ENCODE peak calls at places on chromosomes 4 and X, in eight cellular contexts. One of them, this sample, is unnamed.

GRCh38 chr4:71259911-71260331 is 78.9 kb upstream of the SLC4A4 start:
- DNase-seq in COLO829: no peak
- DNase-seq in epithelial cell of proximal tubule: no peak
- DNase-seq in AG08396: no peak
- DNase-seq in mucosa of descending colon: no peak
- DNase-seq in CD8-positive, alpha-beta T cell: no peak
- DNase-seq in heart left ventricle: peak
- DNase-seq in foreskin fibroblast: no peak
- DNase-seq in this sample: peak

GRCh38 chr4:60314367-60314766 is 885.8 kb upstream of the ADGRL3 start:
- DNase-seq in mucosa of descending colon: no peak
- DNase-seq in heart left ventricle: no peak
- DNase-seq in CD8-positive, alpha-beta T cell: no peak
- DNase-seq in COLO829: no peak
- DNase-seq in AG08396: no peak
- DNase-seq in epithelial cell of proximal tubule: no peak
- DNase-seq in foreskin fibroblast: peak
- DNase-seq in this sample: no peak

GRCh38 chr4:56506110-56506705 is 617 bp downstream of the ARL9 start:
- DNase-seq in foreskin fibroblast: peak
- DNase-seq in epithelial cell of proximal tubule: no peak
- DNase-seq in COLO829: no peak
- DNase-seq in CD8-positive, alpha-beta T cell: no peak
- DNase-seq in mucosa of descending colon: no peak
- DNase-seq in heart left ventricle: no peak
- DNase-seq in AG08396: peak
- DNase-seq in this sample: no peak

GRCh38 chr4:33060873-33061542 is 2340.8 kb downstream of the PCDH7 start:
- DNase-seq in foreskin fibroblast: peak
- DNase-seq in COLO829: no peak
- DNase-seq in epithelial cell of proximal tubule: no peak
- DNase-seq in heart left ventricle: no peak
- DNase-seq in mucosa of descending colon: no peak
- DNase-seq in AG08396: no peak
- DNase-seq in CD8-positive, alpha-beta T cell: no peak
- DNase-seq in this sample: peak

GRCh38 chrX:10233173-10233572 is 76.4 kb downstream of the CLCN4 start:
- DNase-seq in heart left ventricle: no peak
- DNase-seq in epithelial cell of proximal tubule: no peak
- DNase-seq in AG08396: no peak
- DNase-seq in COLO829: no peak
- DNase-seq in CD8-positive, alpha-beta T cell: no peak
- DNase-seq in foreskin fibroblast: peak
- DNase-seq in mucosa of descending colon: no peak
- DNase-seq in this sample: no peak

GRCh38 chr4:60531790-60532189 is 668.3 kb upstream of the ADGRL3 start:
- DNase-seq in heart left ventricle: no peak
- DNase-seq in COLO829: peak
- DNase-seq in epithelial cell of proximal tubule: no peak
- DNase-seq in AG08396: no peak
- DNase-seq in CD8-positive, alpha-beta T cell: no peak
- DNase-seq in foreskin fibroblast: no peak
- DNase-seq in mucosa of descending colon: no peak
- DNase-seq in this sample: no peak

GRCh38 chr4:78386679-78387078 is 164.9 kb upstream of the ANXA3 start:
- DNase-seq in foreskin fibroblast: no peak
- DNase-seq in CD8-positive, alpha-beta T cell: no peak
- DNase-seq in epithelial cell of proximal tubule: no peak
- DNase-seq in AG08396: no peak
- DNase-seq in COLO829: no peak
- DNase-seq in heart left ventricle: no peak
- DNase-seq in mucosa of descending colon: no peak
- DNase-seq in this sample: no peak

GRCh38 chr4:17898553-17898952 is 87.8 kb downstream of the NCAPG start:
- DNase-seq in AG08396: no peak
- DNase-seq in epithelial cell of proximal tubule: no peak
- DNase-seq in CD8-positive, alpha-beta T cell: no peak
- DNase-seq in heart left ventricle: no peak
- DNase-seq in COLO829: no peak
- DNase-seq in mucosa of descending colon: no peak
- DNase-seq in foreskin fibroblast: no peak
- DNase-seq in this sample: no peak

GRCh38 chr4:110808371-110808878 is 185.5 kb upstream of the PITX2 start:
- DNase-seq in mucosa of descending colon: no peak
- DNase-seq in heart left ventricle: no peak
- DNase-seq in foreskin fibroblast: peak
- DNase-seq in AG08396: no peak
- DNase-seq in epithelial cell of proximal tubule: peak
- DNase-seq in CD8-positive, alpha-beta T cell: no peak
- DNase-seq in COLO829: no peak
- DNase-seq in this sample: peak

GRCh38 chr4:123421942-123422781 is 25.6 kb downstream of the SPRY1 start:
- DNase-seq in AG08396: no peak
- DNase-seq in mucosa of descending colon: no peak
- DNase-seq in epithelial cell of proximal tubule: no peak
- DNase-seq in COLO829: no peak
- DNase-seq in foreskin fibroblast: no peak
- DNase-seq in CD8-positive, alpha-beta T cell: no peak
- DNase-seq in heart left ventricle: no peak
- DNase-seq in this sample: no peak

GRCh38 chrX:103831803-103832544 is at the start of gene RAB9B:
- DNase-seq in mucosa of descending colon: peak
- DNase-seq in epithelial cell of proximal tubule: no peak
- DNase-seq in foreskin fibroblast: peak
- DNase-seq in heart left ventricle: peak
- DNase-seq in COLO829: peak
- DNase-seq in CD8-positive, alpha-beta T cell: peak
- DNase-seq in AG08396: peak
- DNase-seq in this sample: no peak

GRCh38 chr4:187789078-187789477 is 206.5 kb upstream of the ZFP42 start:
- DNase-seq in mucosa of descending colon: peak
- DNase-seq in CD8-positive, alpha-beta T cell: no peak
- DNase-seq in heart left ventricle: no peak
- DNase-seq in AG08396: no peak
- DNase-seq in COLO829: no peak
- DNase-seq in epithelial cell of proximal tubule: no peak
- DNase-seq in foreskin fibroblast: no peak
- DNase-seq in this sample: no peak

GRCh38 chrX:3271485-3272186 is 74.8 kb downstream of the MXRA5 start:
- DNase-seq in COLO829: peak
- DNase-seq in epithelial cell of proximal tubule: no peak
- DNase-seq in foreskin fibroblast: peak
- DNase-seq in CD8-positive, alpha-beta T cell: no peak
- DNase-seq in AG08396: peak
- DNase-seq in mucosa of descending colon: no peak
- DNase-seq in heart left ventricle: no peak
- DNase-seq in this sample: peak

GRCh38 chr4:81470456-81471327 is 1.0 kb downstream of the RASGEF1B start:
- DNase-seq in AG08396: peak
- DNase-seq in mucosa of descending colon: peak
- DNase-seq in epithelial cell of proximal tubule: peak
- DNase-seq in heart left ventricle: peak
- DNase-seq in foreskin fibroblast: peak
- DNase-seq in COLO829: no peak
- DNase-seq in CD8-positive, alpha-beta T cell: peak
- DNase-seq in this sample: peak

GRCh38 chr4:17447056-17447455 is 64.8 kb downstream of the QDPR start:
- DNase-seq in COLO829: no peak
- DNase-seq in CD8-positive, alpha-beta T cell: no peak
- DNase-seq in epithelial cell of proximal tubule: peak
- DNase-seq in mucosa of descending colon: no peak
- DNase-seq in AG08396: no peak
- DNase-seq in foreskin fibroblast: peak
- DNase-seq in heart left ventricle: no peak
- DNase-seq in this sample: peak

GRCh38 chr4:153585021-153585420 is 99.1 kb upstream of the TLR2 start:
- DNase-seq in epithelial cell of proximal tubule: no peak
- DNase-seq in AG08396: no peak
- DNase-seq in COLO829: no peak
- DNase-seq in mucosa of descending colon: no peak
- DNase-seq in CD8-positive, alpha-beta T cell: no peak
- DNase-seq in foreskin fibroblast: peak
- DNase-seq in heart left ventricle: no peak
- DNase-seq in this sample: no peak

GRCh38 chr4:15652191-15652590 is 3.0 kb downstream of the FBXL5 start:
- DNase-seq in CD8-positive, alpha-beta T cell: no peak
- DNase-seq in COLO829: no peak
- DNase-seq in foreskin fibroblast: no peak
- DNase-seq in heart left ventricle: no peak
- DNase-seq in epithelial cell of proximal tubule: no peak
- DNase-seq in AG08396: no peak
- DNase-seq in mucosa of descending colon: no peak
- DNase-seq in this sample: no peak

GRCh38 chr4:126405369-126405982 is 1090.7 kb downstream of the FAT4 start:
- DNase-seq in foreskin fibroblast: peak
- DNase-seq in mucosa of descending colon: no peak
- DNase-seq in heart left ventricle: no peak
- DNase-seq in CD8-positive, alpha-beta T cell: no peak
- DNase-seq in AG08396: no peak
- DNase-seq in epithelial cell of proximal tubule: no peak
- DNase-seq in COLO829: peak
- DNase-seq in this sample: peak

GRCh38 chr4:37628977-37629609 is 57.1 kb downstream of the RELL1 start:
- DNase-seq in AG08396: peak
- DNase-seq in CD8-positive, alpha-beta T cell: no peak
- DNase-seq in foreskin fibroblast: peak
- DNase-seq in COLO829: peak
- DNase-seq in epithelial cell of proximal tubule: peak
- DNase-seq in heart left ventricle: no peak
- DNase-seq in mucosa of descending colon: no peak
- DNase-seq in this sample: peak

GRCh38 chr4:87971866-87972265 is 3.6 kb upstream of the SPP1 start:
- DNase-seq in heart left ventricle: no peak
- DNase-seq in CD8-positive, alpha-beta T cell: no peak
- DNase-seq in epithelial cell of proximal tubule: no peak
- DNase-seq in COLO829: no peak
- DNase-seq in AG08396: no peak
- DNase-seq in mucosa of descending colon: no peak
- DNase-seq in foreskin fibroblast: no peak
- DNase-seq in this sample: no peak

GRCh38 chr4:1082215-1083182 is 30.9 kb downstream of the RNF212 start:
- DNase-seq in epithelial cell of proximal tubule: peak
- DNase-seq in CD8-positive, alpha-beta T cell: no peak
- DNase-seq in COLO829: no peak
- DNase-seq in AG08396: peak
- DNase-seq in heart left ventricle: no peak
- DNase-seq in mucosa of descending colon: peak
- DNase-seq in foreskin fibroblast: peak
- DNase-seq in this sample: peak

GRCh38 chr4:161454860-161455259 is 708.9 kb downstream of the FSTL5 start:
- DNase-seq in COLO829: no peak
- DNase-seq in epithelial cell of proximal tubule: no peak
- DNase-seq in AG08396: no peak
- DNase-seq in mucosa of descending colon: no peak
- DNase-seq in foreskin fibroblast: no peak
- DNase-seq in heart left ventricle: no peak
- DNase-seq in CD8-positive, alpha-beta T cell: no peak
- DNase-seq in this sample: no peak

GRCh38 chr4:176791591-176792347 is 953 bp downstream of the VEGFC start:
- DNase-seq in CD8-positive, alpha-beta T cell: no peak
- DNase-seq in mucosa of descending colon: no peak
- DNase-seq in epithelial cell of proximal tubule: no peak
- DNase-seq in COLO829: no peak
- DNase-seq in AG08396: peak
- DNase-seq in heart left ventricle: peak
- DNase-seq in foreskin fibroblast: peak
- DNase-seq in this sample: peak

GRCh38 chr4:52028970-52029369 is 8.8 kb upstream of the LRRC66 start:
- DNase-seq in AG08396: peak
- DNase-seq in COLO829: peak
- DNase-seq in epithelial cell of proximal tubule: no peak
- DNase-seq in heart left ventricle: no peak
- DNase-seq in foreskin fibroblast: peak
- DNase-seq in CD8-positive, alpha-beta T cell: no peak
- DNase-seq in mucosa of descending colon: no peak
- DNase-seq in this sample: peak

GRCh38 chr4:27692098-27692679 is 831.5 kb downstream of the STIM2 start:
- DNase-seq in foreskin fibroblast: no peak
- DNase-seq in epithelial cell of proximal tubule: peak
- DNase-seq in COLO829: peak
- DNase-seq in CD8-positive, alpha-beta T cell: no peak
- DNase-seq in mucosa of descending colon: no peak
- DNase-seq in heart left ventricle: no peak
- DNase-seq in AG08396: peak
- DNase-seq in this sample: peak

This sample was measured in fibroblast of pulmonary artery.